ENCODE peak calls at places on chromosome 21, in four cellular contexts. Q, N, I and W are unnamed samples.

GRCh38 chr21:18499761-18500376 is 96.3 kb upstream of the TMPRSS15 start:
- DNase-seq in I (no peak), Q (peak), N (peak), W (no peak)

GRCh38 chr21:15552914-15553491 is 176.8 kb upstream of the USP25 start:
- DNase-seq in I (peak), Q (peak), N (peak), W (peak)

GRCh38 chr21:38170705-38171682 is 85.8 kb upstream of the KCNJ15 start:
- DNase-seq in Q (peak), I (no peak), N (peak), W (peak)

GRCh38 chr21:16571594-16571993 is 841.8 kb downstream of the USP25 start:
- DNase-seq in Q (no peak), N (peak), I (no peak), W (no peak)

GRCh38 chr21:29245104-29245643 is 53.5 kb upstream of the BACH1 start:
- DNase-seq in Q (no peak), I (no peak), N (no peak), W (no peak)

GRCh38 chr21:41726970-41727783 is 39.7 kb downstream of the RIPK4 start:
- DNase-seq in I (peak), N (peak), Q (peak), W (no peak)

GRCh38 chr21:24941316-24942185 is 665.7 kb downstream of the MRPL39 start:
- DNase-seq in N (peak), Q (no peak), I (no peak), W (no peak)

GRCh38 chr21:25412090-25412489 is 195.2 kb downstream of the MRPL39 start:
- DNase-seq in Q (no peak), I (no peak), N (no peak), W (no peak)

GRCh38 chr21:32907521-32907920 is 118.2 kb upstream of the OLIG2 start:
- DNase-seq in N (no peak), I (no peak), Q (no peak), W (no peak)

GRCh38 chr21:35475768-35476167 is 426.7 kb upstream of the RUNX1 start:
- DNase-seq in Q (peak), N (peak), I (no peak), W (no peak)

GRCh38 chr21:38760017-38760761 is 45.5 kb upstream of the ETS2 start:
- DNase-seq in Q (peak), N (no peak), I (no peak), W (no peak)

GRCh38 chr21:41897690-41898089 is 18.5 kb upstream of the PRDM15 start:
- DNase-seq in I (no peak), Q (no peak), N (no peak), W (no peak)

GRCh38 chr21:35581640-35582039 is 478.7 kb downstream of the SETD4 start:
- DNase-seq in N (no peak), I (no peak), Q (no peak), W (no peak)

GRCh38 chr21:16535100-16535418 is 805.3 kb downstream of the USP25 start:
- DNase-seq in N (peak), I (no peak), Q (peak), W (peak)

GRCh38 chr21:30206551-30207251 is 9.2 kb downstream of the CLDN8 start:
- DNase-seq in Q (peak), I (no peak), N (peak), W (no peak)

GRCh38 chr21:14071902-14072734 is 138.6 kb downstream of the LIPI start:
- DNase-seq in N (no peak), Q (no peak), I (no peak), W (no peak)

GRCh38 chr21:38311765-38312164 is 55.0 kb downstream of the KCNJ15 start:
- DNase-seq in Q (no peak), I (no peak), N (no peak), W (peak)

GRCh38 chr21:44913425-44914175 is 7.1 kb downstream of the ITGB2 start:
- DNase-seq in Q (no peak), I (no peak), N (no peak), W (no peak)

GRCh38 chr21:19507682-19508260 is 1104.2 kb upstream of the TMPRSS15 start:
- DNase-seq in N (no peak), Q (peak), I (no peak), W (no peak)

GRCh38 chr21:28821276-28822063 is 171.2 kb downstream of the LTN1 start:
- DNase-seq in Q (no peak), N (no peak), I (no peak), W (no peak)

GRCh38 chr21:25425156-25425555 is 182.1 kb downstream of the MRPL39 start:
- DNase-seq in N (no peak), Q (no peak), I (no peak), W (no peak)

GRCh38 chr21:29261555-29262540 is 36.9 kb upstream of the BACH1 start:
- DNase-seq in N (no peak), I (no peak), Q (no peak), W (no peak)

GRCh38 chr21:15247613-15248012 is 182.8 kb upstream of the NRIP1 start:
- DNase-seq in Q (no peak), I (no peak), N (no peak), W (no peak)

GRCh38 chr21:20856926-20857325 is 141.3 kb upstream of the NCAM2 start:
- DNase-seq in I (no peak), Q (no peak), N (no peak), W (no peak)

GRCh38 chr21:15688809-15689208 is 41.0 kb upstream of the USP25 start:
- DNase-seq in I (no peak), Q (no peak), N (no peak), W (no peak)

GRCh38 chr21:43268804-43269186 is 100.0 kb downstream of the CRYAA start:
- DNase-seq in I (no peak), N (no peak), Q (no peak), W (no peak)
- TF ChIP-seq CTCF in I (no peak), N (no peak), Q (peak), W (no peak)

GRCh38 chr21:31343680-31344480 is at the start of gene TIAM1:
- DNase-seq in I (no peak), Q (peak), N (peak), W (no peak)
- H3K4me3 ChIP-seq in I (no peak), Q (peak), N (peak), W (peak)

DNA sequence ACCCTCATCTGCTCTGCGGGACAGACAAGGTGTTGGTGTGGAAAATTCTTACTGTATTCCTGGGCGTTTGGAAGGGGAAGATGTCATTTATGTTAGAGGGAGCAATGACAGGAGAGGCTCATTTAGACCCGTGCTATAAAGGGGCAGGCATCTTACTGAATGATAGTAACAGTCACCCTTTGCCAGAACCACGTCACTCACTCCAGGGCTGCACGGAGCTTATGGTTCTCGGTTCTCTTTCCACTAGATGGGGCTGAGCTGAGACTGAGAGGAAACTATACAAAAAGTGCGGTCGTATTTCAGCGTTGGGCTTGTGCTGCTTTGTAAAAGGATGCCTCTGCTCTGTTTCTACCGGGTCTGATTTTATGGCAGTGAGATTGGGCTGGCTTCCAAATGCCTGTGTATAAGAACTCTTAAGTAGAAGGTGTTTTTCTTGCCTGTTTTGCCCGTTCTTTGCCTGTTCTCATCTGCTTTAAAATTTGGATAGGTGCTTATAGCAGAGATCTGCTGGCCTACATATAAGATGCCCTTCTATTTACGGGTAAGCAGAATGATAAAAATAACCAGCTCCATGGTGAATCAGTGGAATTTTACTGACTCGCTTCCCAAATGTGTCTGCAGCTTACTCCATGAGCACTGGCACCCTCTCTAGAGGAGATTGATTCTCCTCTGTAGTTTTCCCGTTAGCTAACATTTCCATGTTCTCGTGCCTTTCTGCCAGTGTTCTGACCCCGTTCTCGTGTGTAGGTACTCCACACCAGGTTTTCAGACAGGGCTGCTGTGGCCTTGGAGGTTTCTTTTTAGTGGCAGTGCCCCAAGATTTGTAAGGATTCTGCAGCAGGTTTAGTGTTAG is 55.9 kb downstream of the MRPS6 start:
- DNase-seq in N (peak), I (no peak), Q (peak), W (peak)
- TF ChIP-seq CTCF in N (peak), I (no peak), Q (peak), W (peak)

GRCh38 chr21:36700961-36701911 is 2.3 kb downstream of the SIM2 start:
- DNase-seq in I (no peak), N (no peak), Q (no peak), W (no peak)
- H3K4me3 ChIP-seq in I (peak), N (no peak), Q (peak), W (peak)

GRCh38 chr21:45986316-45987051 is 4.9 kb downstream of the COL6A1 start:
- DNase-seq in I (no peak), N (no peak), Q (no peak), W (no peak)
- TF ChIP-seq CTCF in I (no peak), N (no peak), Q (no peak), W (no peak)